ENCODE peak calls at places on chromosome 21, in seven cellular contexts. X is H1, V is HCT116, L is SK-N-SH, N is GM12878, O is K562, S is HepG2. Y is an unnamed sample.

GRCh38 chr21:16536661-16537359 is 807.0 kb downstream of the USP25 start:
- DNase-seq in X (no peak), V (no peak), L (no peak), N (no peak), O (no peak), S (no peak), Y (no peak)

GRCh38 chr21:27572681-27573080 is 605.8 kb upstream of the ADAMTS5 start:
- DNase-seq in X (no peak), V (no peak), L (no peak), N (no peak), O (no peak), S (no peak), Y (no peak)

GRCh38 chr21:26810266-26810665 is 34.9 kb downstream of the ADAMTS1 start:
- DNase-seq in X (no peak), V (no peak), L (no peak), N (no peak), O (no peak), S (no peak), Y (no peak)

GRCh38 chr21:14762309-14762708 is 216.2 kb upstream of the SAMSN1 start:
- DNase-seq in X (no peak), V (no peak), L (no peak), N (no peak), O (no peak), S (no peak), Y (no peak)

GRCh38 chr21:15224346-15225086 is 159.7 kb upstream of the NRIP1 start:
- DNase-seq in X (no peak), V (peak; percentile 56), L (no peak), N (no peak), O (no peak), S (no peak), Y (peak; percentile 22)

GRCh38 chr21:14482165-14482564 is 64.0 kb downstream of the SAMSN1 start:
- DNase-seq in X (no peak), V (no peak), L (no peak), N (no peak), O (no peak), S (no peak), Y (no peak)

GRCh38 chr21:46119565-46120271 is 21.8 kb downstream of the COL6A2 start:
- DNase-seq in X (no peak), V (no peak), L (peak; percentile 27), N (no peak), O (no peak), S (no peak), Y (no peak)

GRCh38 chr21:38985423-38986378 is 180.0 kb downstream of the ETS2 start:
- DNase-seq in X (no peak), V (no peak), L (peak; percentile 84), N (peak; percentile 12), O (peak; percentile 95), S (no peak), Y (no peak)

GRCh38 chr21:15686506-15686905 is 43.3 kb upstream of the USP25 start:
- DNase-seq in X (no peak), V (no peak), L (no peak), N (no peak), O (no peak), S (no peak), Y (no peak)

GRCh38 chr21:45935628-45936027 is 45.9 kb upstream of the COL6A1 start:
- DNase-seq in X (no peak), V (no peak), L (no peak), N (no peak), O (no peak), S (no peak), Y (no peak)

GRCh38 chr21:45989355-45990048 is 7.9 kb downstream of the COL6A1 start:
- DNase-seq in X (no peak), V (no peak), L (no peak), N (no peak), O (no peak), S (no peak), Y (no peak)

GRCh38 chr21:14869984-14870840 is 194.6 kb downstream of the NRIP1 start:
- DNase-seq in X (no peak), V (no peak), L (no peak), N (no peak), O (no peak), S (no peak), Y (no peak)

GRCh38 chr21:37687001-37687400 is 229.3 kb downstream of the KCNJ6 start:
- DNase-seq in X (no peak), V (no peak), L (no peak), N (no peak), O (no peak), S (no peak), Y (no peak)

GRCh38 chr21:21898801-21899200 is 900.6 kb downstream of the NCAM2 start:
- DNase-seq in X (no peak), V (no peak), L (no peak), N (no peak), O (no peak), S (no peak), Y (no peak)

GRCh38 chr21:21897275-21897883 is 899.2 kb downstream of the NCAM2 start:
- DNase-seq in X (no peak), V (no peak), L (no peak), N (no peak), O (no peak), S (no peak), Y (no peak)
- TF ChIP-seq POLR2AphosphoS5 in X (no peak), V (no peak), L (no peak), N (no peak), O (no peak), S (no peak), Y (no peak)

GRCh38 chr21:35651166-35651565 is 409.2 kb downstream of the SETD4 start:
- DNase-seq in X (no peak), V (no peak), L (no peak), N (no peak), O (no peak), S (no peak), Y (no peak)

GRCh38 chr21:35648512-35648911 is 411.8 kb downstream of the SETD4 start:
- DNase-seq in X (no peak), V (no peak), L (no peak), N (no peak), O (no peak), S (no peak), Y (no peak)

GRCh38 chr21:35652196-35652595 is 408.1 kb downstream of the SETD4 start:
- DNase-seq in X (no peak), V (no peak), L (no peak), N (no peak), O (no peak), S (no peak), Y (no peak)

GRCh38 chr21:35649186-35649585 is 411.1 kb downstream of the SETD4 start:
- DNase-seq in X (no peak), V (no peak), L (no peak), N (no peak), O (no peak), S (no peak), Y (no peak)

GRCh38 chr21:35652872-35653271 is 407.5 kb downstream of the SETD4 start:
- DNase-seq in X (no peak), V (no peak), L (no peak), N (no peak), O (no peak), S (no peak), Y (no peak)
- TF ChIP-seq SIN3A in X (no peak), V (no peak), L (no peak), N (no peak), O (no peak), S (no peak), Y (no peak)

GRCh38 chr21:41712730-41713129 is 54.1 kb downstream of the RIPK4 start:
- DNase-seq in X (no peak), V (no peak), L (no peak), N (no peak), O (no peak), S (peak; percentile 76), Y (no peak)
- H3K4me1 ChIP-seq in X (peaks cover 2% of the 10 kb centered on the region), V (peaks cover 18% of the 10 kb centered on the region), L (no peaks in the 10 kb centered on the region), N (no peaks in the 10 kb centered on the region), O (no peaks in the 10 kb centered on the region), S (peaks cover 83% of the 10 kb centered on the region), Y (peaks cover 8% of the 10 kb centered on the region)

DNA sequence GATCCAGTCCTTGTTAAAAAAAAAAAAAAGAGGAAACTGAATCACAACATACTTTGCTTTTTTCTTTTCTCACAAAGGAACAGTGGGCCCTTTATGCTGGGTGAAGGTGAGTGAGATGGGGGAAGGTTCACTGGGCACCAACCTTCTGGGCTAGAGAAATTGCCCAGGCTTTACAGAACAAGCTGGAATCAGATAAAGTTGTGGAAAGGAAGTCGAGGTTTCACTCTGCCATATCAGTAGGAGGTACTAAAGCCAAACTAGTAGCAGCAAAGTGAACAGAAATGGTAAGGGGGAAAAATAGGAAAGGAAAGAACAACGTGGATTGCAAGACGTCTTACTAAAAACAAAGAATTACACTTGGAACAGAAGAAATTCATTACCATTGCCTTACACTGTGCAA is 2.9 kb downstream of the IFNAR2 start:
- DNase-seq in X (no peak), V (no peak), L (no peak), N (no peak), O (no peak), S (peak; percentile 28), Y (no peak)
- TF ChIP-seq POLR2AphosphoS5 in X (no peak), V (no peak), L (no peak), N (peak; percentile 41), O (no peak), S (no peak), Y (no peak)

GRCh38 chr21:42705346-42705745 is 51.9 kb downstream of the PDE9A start:
- DNase-seq in X (no peak), V (no peak), L (no peak), N (no peak), O (no peak), S (no peak), Y (no peak)
- TF ChIP-seq SIN3A in X (no peak), V (no peak), L (no peak), N (no peak), O (no peak), S (no peak), Y (no peak)